ENCODE peak calls at places on chromosomes 5 and 9, in four cellular contexts. K is IMR-90, O is HepG2, N is HCT116. Z is an unnamed sample.

GRCh38 chr5:60355181-60355580 is 344.8 kb downstream of the DEPDC1B start:
- DNase-seq in K (no peak), O (no peak), N (no peak), Z (no peak)

GRCh38 chr5:176647870-176648466 is 684 bp downstream of the TSPAN17 start:
- DNase-seq in K (no peak), O (no peak), N (no peak), Z (no peak)

GRCh38 chr9:116156621-116157314 is 3.2 kb downstream of the PAPPA start:
- DNase-seq in K (peak), O (no peak), N (no peak), Z (peak)

GRCh38 chr9:110623462-110624025 is 44.0 kb upstream of the SVEP1 start:
- DNase-seq in K (peak), O (peak), N (peak), Z (peak)

GRCh38 chr9:12416736-12417135 is 276.4 kb upstream of the TYRP1 start:
- DNase-seq in K (no peak), O (no peak), N (no peak), Z (no peak)

GRCh38 chr5:170503970-170504525 is at the start of gene KCNIP1:
- DNase-seq in K (no peak), O (no peak), N (no peak), Z (peak)

GRCh38 chr9:74449060-74449459 is 48.1 kb upstream of the RORB start:
- DNase-seq in K (no peak), O (no peak), N (no peak), Z (no peak)

GRCh38 chr5:124748687-124749594 is 2.5 kb upstream of the ZNF608 start:
- DNase-seq in K (peak), O (peak), N (peak), Z (peak)

GRCh38 chr5:51404256-51404655 is 21.0 kb downstream of the ISL1 start:
- DNase-seq in K (no peak), O (no peak), N (peak), Z (no peak)

GRCh38 chr9:111037744-111038335 is 430 bp downstream of the LPAR1 start:
- DNase-seq in K (peak), O (peak), N (peak), Z (no peak)

GRCh38 chr5:107858324-107858723 is 187.6 kb upstream of the EFNA5 start:
- DNase-seq in K (no peak), O (no peak), N (no peak), Z (no peak)

GRCh38 chr5:63563008-63563917 is 399.0 kb downstream of the HTR1A start:
- DNase-seq in K (no peak), O (no peak), N (no peak), Z (no peak)

GRCh38 chr5:179228341-179229121 is 116.7 kb downstream of the ADAMTS2 start:
- DNase-seq in K (no peak), O (no peak), N (no peak), Z (no peak)

GRCh38 chr9:104869801-104870200 is 58.2 kb downstream of the ABCA1 start:
- DNase-seq in K (peak), O (no peak), N (no peak), Z (no peak)

GRCh38 chr5:111857067-111857466 is 100.1 kb upstream of the NREP start:
- DNase-seq in K (no peak), O (no peak), N (no peak), Z (no peak)

GRCh38 chr5:33258553-33258952 is 182.2 kb upstream of the TARS1 start:
- DNase-seq in K (peak), O (no peak), N (no peak), Z (no peak)

GRCh38 chr5:157540707-157541451 is 34.7 kb downstream of the ADAM19 start:
- DNase-seq in K (peak), O (no peak), N (no peak), Z (no peak)

DNA sequence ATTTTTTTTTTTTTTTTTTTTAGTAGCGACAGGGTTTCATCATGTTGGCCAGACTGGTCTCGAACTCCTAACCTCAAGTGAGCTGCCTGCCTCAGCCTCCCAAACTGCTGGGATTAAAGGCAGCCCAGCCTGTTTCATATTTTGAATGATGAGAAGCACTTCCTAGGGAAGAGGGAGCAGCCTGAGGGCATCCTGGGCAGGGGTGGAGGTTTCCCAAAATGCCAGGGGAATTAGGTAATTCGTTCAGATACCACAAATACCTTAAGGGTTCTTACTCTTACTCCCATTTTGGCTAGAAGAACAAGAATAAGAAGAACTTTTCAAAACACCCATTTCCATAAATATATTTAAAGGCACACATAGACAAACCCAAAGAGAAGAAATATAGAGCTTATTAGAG is 29.5 kb upstream of the RAPGEF1 start:
- DNase-seq in K (no peak), O (no peak), N (no peak), Z (no peak)
- TF ChIP-seq RAD21 in K (no peak), O (no peak), N (no peak), Z (no peak)

DNA sequence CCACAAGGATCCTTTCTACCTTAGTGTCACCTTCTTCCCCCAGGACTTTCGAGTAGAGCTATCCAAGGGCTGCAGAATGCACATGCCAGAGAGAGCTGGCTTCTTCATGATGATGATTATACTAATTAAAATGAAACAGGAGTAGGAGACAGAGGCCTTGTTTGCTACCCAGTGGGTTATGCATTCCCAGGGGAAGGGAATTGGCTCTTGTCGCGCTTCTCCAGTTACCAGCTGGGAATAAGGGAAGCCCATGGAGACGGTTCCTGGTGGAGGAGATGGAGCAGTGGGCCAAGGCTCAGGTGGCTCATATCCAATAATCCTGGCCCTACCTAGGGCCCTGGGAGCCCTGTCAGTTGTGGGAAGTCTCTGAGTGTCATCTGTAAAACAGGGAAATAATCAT is 65.1 kb downstream of the WWC1 start:
- DNase-seq in K (no peak), O (no peak), N (no peak), Z (no peak)
- TF ChIP-seq RAD21 in K (no peak), O (no peak), N (no peak), Z (no peak)

GRCh38 chr9:134725605-134725940 is 84.0 kb downstream of the COL5A1 start:
- DNase-seq in K (peak), O (no peak), N (no peak), Z (no peak)
- TF ChIP-seq RAD21 in K (no peak), O (no peak), N (no peak), Z (no peak)

DNA sequence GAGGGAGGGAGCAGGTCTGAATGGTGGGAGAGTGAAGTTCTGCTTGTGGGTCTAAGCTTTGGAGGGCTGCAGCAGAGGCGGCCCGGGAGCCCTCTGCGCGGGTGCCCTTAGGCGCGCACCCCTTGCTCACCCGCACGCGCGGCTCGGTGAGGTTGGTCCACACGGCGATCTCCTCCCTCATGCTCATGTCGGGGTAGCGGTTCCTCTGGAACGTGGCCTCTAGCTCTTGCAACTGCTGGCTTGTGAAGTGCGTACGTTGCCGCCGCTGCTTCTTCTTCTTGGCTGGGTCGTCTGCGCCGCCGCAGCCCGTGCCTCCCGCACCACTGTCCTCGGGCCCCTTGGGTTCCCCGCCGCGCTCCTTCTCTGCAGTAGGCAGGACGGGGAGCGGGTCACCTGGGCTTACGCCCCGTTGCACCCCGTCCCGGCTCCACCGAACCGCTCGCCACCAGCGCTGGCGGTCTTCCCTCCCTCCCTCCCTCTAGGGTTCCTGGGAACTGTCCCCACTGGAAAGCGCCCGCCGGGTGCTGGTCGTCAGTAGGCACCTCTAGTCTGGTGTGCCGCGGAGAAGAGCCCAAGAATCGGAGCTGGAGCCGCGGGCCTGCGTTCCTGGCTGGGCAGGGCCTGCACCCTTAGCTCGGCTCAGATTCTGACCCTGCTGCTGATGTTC is 2.7 kb downstream of the PITX1 start:
- DNase-seq in K (peak), O (no peak), N (no peak), Z (no peak)
- TF ChIP-seq RAD21 in K (no peak), O (no peak), N (no peak), Z (no peak)

DNA sequence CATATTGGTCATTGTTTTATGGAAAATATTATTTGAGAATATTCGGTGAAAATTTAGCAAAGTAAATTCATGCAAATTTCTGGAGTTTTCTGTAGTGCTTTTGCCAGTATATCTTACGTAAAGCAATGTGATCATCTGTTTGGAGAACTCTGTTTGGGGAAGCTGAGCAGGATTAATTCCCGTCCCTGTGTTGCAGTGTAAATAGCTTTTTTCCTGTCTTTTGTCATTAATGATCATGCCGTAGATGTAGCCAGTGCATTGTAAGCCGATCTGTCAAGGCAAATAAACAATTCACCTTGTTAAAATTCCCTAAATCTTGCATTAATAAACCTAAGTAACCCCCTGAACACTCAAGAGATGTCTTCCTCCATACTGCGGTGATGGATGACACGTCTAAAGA is 39.2 kb downstream of the PPIC start:
- DNase-seq in K (no peak), O (no peak), N (no peak), Z (no peak)
- TF ChIP-seq RAD21 in K (no peak), O (no peak), N (no peak), Z (no peak)

DNA sequence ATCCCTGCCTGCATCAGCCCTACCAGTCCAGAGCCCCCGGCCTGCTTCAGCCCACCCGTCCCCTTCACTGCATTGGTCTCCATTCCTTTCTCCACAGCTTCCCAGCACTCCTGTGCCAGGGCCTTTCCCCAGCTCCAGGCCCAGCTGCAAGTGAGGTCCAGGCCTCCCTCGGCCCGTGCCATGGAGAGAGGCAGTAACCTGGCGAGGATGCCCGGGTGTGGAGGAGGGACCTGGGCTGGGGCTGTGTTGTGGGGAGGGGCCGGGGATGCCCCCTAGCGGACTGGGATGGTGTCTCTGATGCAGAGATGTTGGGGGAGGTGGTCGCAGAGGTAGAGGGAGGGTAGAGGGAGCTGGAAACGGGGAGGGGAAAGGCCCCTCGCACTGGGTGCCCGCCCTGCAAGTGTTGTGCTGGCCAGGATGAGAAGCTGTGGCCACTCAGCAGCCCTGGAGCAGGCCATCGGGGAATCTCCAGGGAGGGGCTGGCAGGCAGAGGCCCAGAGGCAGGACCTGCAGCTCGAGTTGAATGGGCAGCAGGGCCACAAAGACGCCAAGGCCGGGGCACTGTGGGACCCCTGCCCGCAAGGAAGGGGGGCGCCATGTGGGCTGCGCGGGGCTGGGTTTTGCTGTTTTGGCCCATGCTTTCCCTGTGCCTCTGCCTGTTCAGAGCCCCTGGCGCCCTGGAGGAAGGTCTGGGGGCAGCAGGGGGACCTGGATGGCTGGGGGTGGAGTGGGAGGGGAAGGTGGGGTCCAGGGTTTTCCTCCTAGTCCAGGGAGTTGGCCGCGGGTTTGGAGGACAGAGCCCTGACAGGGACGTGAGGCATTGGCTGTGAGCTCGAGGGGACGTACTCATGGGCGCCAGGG is 26.0 kb upstream of the NKD2 start:
- DNase-seq in K (no peak), O (no peak), N (no peak), Z (peak)
- TF ChIP-seq RAD21 in K (no peak), O (peak), N (no peak), Z (peak)

GRCh38 chr5:142109356-142110045 is 922 bp downstream of the NDFIP1 start:
- DNase-seq in K (peak), O (no peak), N (no peak), Z (peak)

GRCh38 chr5:142110988-142111687 is 2.6 kb downstream of the NDFIP1 start:
- DNase-seq in K (no peak), O (no peak), N (no peak), Z (no peak)

GRCh38 chr5:142107729-142108431 is 699 bp upstream of the NDFIP1 start:
- DNase-seq in K (no peak), O (no peak), N (no peak), Z (no peak)

GRCh38 chr5:142110046-142110531 is 1.5 kb downstream of the NDFIP1 start:
- DNase-seq in K (peak), O (peak), N (no peak), Z (peak)

GRCh38 chr5:142108432-142109355 is at the start of gene NDFIP1:
- DNase-seq in K (peak), O (peak), N (peak), Z (peak)
- TF ChIP-seq RAD21 in K (no peak), O (no peak), N (no peak), Z (no peak)

GRCh38 chr5:530556-530955 is 6.3 kb upstream of the SLC9A3 start:
- DNase-seq in K (no peak), O (no peak), N (no peak), Z (no peak)

GRCh38 chr5:530001-530400 is 5.8 kb upstream of the SLC9A3 start:
- DNase-seq in K (no peak), O (no peak), N (no peak), Z (no peak)

GRCh38 chr5:531749-532315 is 7.6 kb upstream of the SLC9A3 start:
- DNase-seq in K (no peak), O (no peak), N (no peak), Z (no peak)

GRCh38 chr5:532521-533242 is 8.4 kb upstream of the SLC9A3 start:
- DNase-seq in K (no peak), O (peak), N (no peak), Z (no peak)

DNA sequence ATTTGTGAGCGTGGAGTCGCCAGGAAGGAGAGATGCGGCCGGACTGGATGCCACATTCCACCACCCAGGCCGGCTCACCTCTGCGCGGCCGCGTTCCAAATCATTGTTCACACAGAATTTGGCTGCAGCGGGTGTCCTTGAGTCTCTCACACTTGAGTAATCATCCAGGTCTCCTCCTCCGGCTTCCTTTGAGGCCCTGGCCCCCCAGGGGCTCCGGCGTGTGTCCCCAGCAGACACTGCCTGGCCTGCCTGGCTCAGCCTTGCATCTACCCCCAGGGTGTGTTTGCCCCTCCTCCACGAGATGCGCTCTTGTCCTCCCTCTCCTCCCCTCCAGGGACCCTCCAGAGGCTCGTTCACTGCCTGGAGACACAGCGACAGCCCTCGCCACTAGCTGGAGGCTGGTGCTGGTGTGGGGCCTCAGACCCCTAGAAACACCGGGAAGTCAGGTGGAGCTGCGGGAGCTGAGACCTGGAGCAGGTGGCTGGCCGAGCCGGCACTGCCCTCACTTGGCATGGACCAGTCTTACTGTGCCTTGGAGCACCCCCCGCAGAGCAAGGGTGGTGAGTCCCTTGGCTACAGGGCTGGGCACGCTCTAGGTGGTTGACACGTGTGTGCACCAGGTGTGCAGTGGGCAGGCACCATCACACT is 7.0 kb upstream of the SLC9A3 start:
- DNase-seq in K (no peak), O (no peak), N (no peak), Z (no peak)
- TF ChIP-seq RAD21 in K (no peak), O (no peak), N (no peak), Z (no peak)

DNA sequence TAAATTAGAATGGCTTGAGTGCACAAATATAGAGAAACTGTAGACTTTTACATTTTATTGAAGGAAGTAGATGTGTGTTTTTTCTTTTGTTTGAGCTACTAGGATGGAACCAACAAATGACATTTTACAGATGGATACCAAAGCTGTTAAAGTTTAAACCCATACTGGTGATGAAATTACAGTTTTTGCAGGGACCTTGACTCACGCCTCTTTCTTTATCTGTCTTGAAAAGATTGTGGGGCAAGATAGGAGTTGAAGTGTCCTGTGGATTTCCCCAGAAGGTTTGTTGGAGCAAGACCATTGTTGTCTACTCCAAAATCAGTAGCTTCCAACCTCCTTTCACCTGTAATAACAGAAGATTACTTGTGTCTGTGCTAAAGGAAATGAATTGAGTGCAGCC is 4.0 kb upstream of the C5orf63 start:
- DNase-seq in K (no peak), O (no peak), N (no peak), Z (no peak)
- TF ChIP-seq RAD21 in K (no peak), O (no peak), N (no peak), Z (no peak)

GRCh38 chr9:3436629-3437028 is 89.2 kb downstream of the RFX3 start:
- DNase-seq in K (peak), O (no peak), N (no peak), Z (no peak)

GRCh38 chr9:3437031-3437430 is 88.8 kb downstream of the RFX3 start:
- DNase-seq in K (no peak), O (no peak), N (no peak), Z (no peak)

GRCh38 chr9:3444016-3444415 is 81.8 kb downstream of the RFX3 start:
- DNase-seq in K (no peak), O (no peak), N (no peak), Z (no peak)

GRCh38 chr9:3446313-3446712 is 79.5 kb downstream of the RFX3 start:
- DNase-seq in K (no peak), O (no peak), N (no peak), Z (no peak)

DNA sequence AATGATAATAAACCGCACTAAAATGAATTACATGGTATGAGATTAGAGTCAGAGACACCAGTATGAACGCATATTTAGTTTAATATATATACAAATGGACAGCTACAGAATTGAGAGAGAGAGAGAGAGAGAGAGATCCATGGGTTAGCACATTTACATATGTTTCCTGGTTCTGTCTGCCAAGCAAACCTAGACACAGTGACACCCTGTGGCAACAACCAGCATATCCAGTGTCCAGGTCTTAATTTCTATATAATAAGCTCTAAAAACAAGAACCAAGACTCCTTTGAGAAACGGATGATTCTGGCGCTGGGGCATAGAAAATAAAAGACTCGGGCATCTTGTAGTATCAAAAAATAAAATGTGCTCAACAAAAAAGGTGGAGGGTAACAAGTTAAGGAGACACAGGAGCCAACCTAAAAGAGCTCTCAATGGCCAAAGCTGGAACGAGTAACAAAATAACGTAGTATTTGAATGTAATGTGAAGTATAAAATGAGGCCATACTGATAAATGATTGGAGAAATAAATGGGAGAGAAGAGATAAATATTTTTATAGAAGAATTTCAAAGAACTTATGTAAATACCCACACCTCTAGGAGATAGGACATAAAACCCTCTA is 84.5 kb downstream of the RFX3 start:
- DNase-seq in K (peak), O (peak), N (peak), Z (peak)
- TF ChIP-seq RAD21 in K (peak), O (peak), N (peak), Z (peak)